ENCODE peak calls at places on chromosomes 1 and 21, in six cellular contexts. One of them, this sample, is unnamed.

GRCh38 chr1:24237046-24237371 is 49.9 kb upstream of the IFNLR1 start:
- DNase-seq in thoracic aorta: no peak
- DNase-seq in putamen: no peak
- DNase-seq in NCI-H1092: no peak
- DNase-seq in pancreas: no peak
- DNase-seq in HEK293T: no peak
- DNase-seq in this sample: no peak

GRCh38 chr1:41599912-41600311 is 115.4 kb upstream of the EDN2 start:
- DNase-seq in putamen: no peak
- DNase-seq in pancreas: no peak
- DNase-seq in HEK293T: no peak
- DNase-seq in thoracic aorta: no peak
- DNase-seq in NCI-H1092: no peak
- DNase-seq in this sample: no peak

GRCh38 chr1:48823161-48823560 is 46.5 kb upstream of the BEND5 start:
- DNase-seq in pancreas: peak
- DNase-seq in putamen: no peak
- DNase-seq in thoracic aorta: no peak
- DNase-seq in HEK293T: no peak
- DNase-seq in NCI-H1092: peak
- DNase-seq in this sample: no peak

GRCh38 chr1:6743189-6744101 is 41.8 kb upstream of the CAMTA1 start:
- DNase-seq in thoracic aorta: peak
- DNase-seq in pancreas: no peak
- DNase-seq in NCI-H1092: no peak
- DNase-seq in putamen: peak
- DNase-seq in HEK293T: no peak
- DNase-seq in this sample: no peak

GRCh38 chr1:210236840-210237409 is 4.3 kb downstream of the SERTAD4 start:
- DNase-seq in pancreas: no peak
- DNase-seq in thoracic aorta: no peak
- DNase-seq in NCI-H1092: no peak
- DNase-seq in putamen: peak
- DNase-seq in HEK293T: peak
- DNase-seq in this sample: no peak

GRCh38 chr1:106360252-106360651 is 696.2 kb upstream of the PRMT6 start:
- DNase-seq in NCI-H1092: no peak
- DNase-seq in putamen: no peak
- DNase-seq in thoracic aorta: no peak
- DNase-seq in HEK293T: peak
- DNase-seq in pancreas: no peak
- DNase-seq in this sample: no peak

GRCh38 chr1:40944326-40944725 is 35.2 kb upstream of the CTPS1 start:
- DNase-seq in thoracic aorta: peak
- DNase-seq in HEK293T: no peak
- DNase-seq in NCI-H1092: no peak
- DNase-seq in putamen: no peak
- DNase-seq in pancreas: no peak
- DNase-seq in this sample: no peak

GRCh38 chr1:220906561-220907334 is 27.5 kb downstream of the HLX start:
- DNase-seq in HEK293T: no peak
- DNase-seq in pancreas: no peak
- DNase-seq in putamen: no peak
- DNase-seq in NCI-H1092: no peak
- DNase-seq in thoracic aorta: no peak
- DNase-seq in this sample: no peak

GRCh38 chr1:216914974-216915373 is 191.7 kb upstream of the ESRRG start:
- DNase-seq in pancreas: no peak
- DNase-seq in HEK293T: no peak
- DNase-seq in thoracic aorta: no peak
- DNase-seq in putamen: no peak
- DNase-seq in NCI-H1092: no peak
- DNase-seq in this sample: no peak

GRCh38 chr1:6960291-6960758 is 175.1 kb downstream of the CAMTA1 start:
- DNase-seq in putamen: no peak
- DNase-seq in pancreas: no peak
- DNase-seq in NCI-H1092: peak
- DNase-seq in HEK293T: peak
- DNase-seq in thoracic aorta: no peak
- DNase-seq in this sample: peak

GRCh38 chr21:32524010-32524719 is 61.2 kb downstream of the TCP10L start:
- DNase-seq in pancreas: no peak
- DNase-seq in NCI-H1092: no peak
- DNase-seq in putamen: no peak
- DNase-seq in HEK293T: no peak
- DNase-seq in thoracic aorta: no peak
- DNase-seq in this sample: no peak

This sample was measured in DMS 273 treated with DMSO at 0.1 percent for 48 hours.